ENCODE peak calls at places on chromosomes 2 and 18, in eight cellular contexts. G is transverse colon, V is hepatocyte, W is neural progenitor cell, Y is esophagus squamous epithelium, J is left ventricle myocardium inferior, N is breast epithelium, K is BE2C. F is an unnamed sample.

GRCh38 chr2:136114392-136114791 is 3.6 kb downstream of the CXCR4 start:
- DNase-seq in K (no peak), G (no peak), W (no peak), Y (no peak), N (no peak), J (no peak), V (peak; percentile 27), F (no peak)

GRCh38 chr2:197308635-197309368 is 1.8 kb downstream of the ANKRD44 start:
- DNase-seq in W (no peak), Y (no peak), J (no peak), V (no peak), K (no peak), G (no peak), N (no peak), F (no peak)

GRCh38 chr2:185859506-185859905 is 120.9 kb downstream of the FSIP2 start:
- DNase-seq in G (no peak), N (no peak), Y (no peak), W (no peak), V (no peak), J (no peak), K (no peak), F (no peak)

GRCh38 chr2:234879671-234880455 is 72.0 kb upstream of the SH3BP4 start:
- DNase-seq in J (no peak), K (no peak), V (no peak), W (no peak), Y (no peak), N (no peak), G (no peak), F (no peak)

GRCh38 chr2:122055541-122055940 is 300.1 kb downstream of the TSN start:
- DNase-seq in V (no peak), K (no peak), W (no peak), G (no peak), Y (no peak), J (no peak), N (no peak), F (no peak)

GRCh38 chr18:48361801-48362200 is 47.4 kb downstream of the ZBTB7C start:
- DNase-seq in V (no peak), N (no peak), Y (no peak), K (no peak), W (no peak), J (no peak), G (no peak), F (no peak)

GRCh38 chr18:24539866-24540604 is 79.6 kb downstream of the HRH4 start:
- DNase-seq in J (no peak), W (no peak), K (no peak), Y (no peak), G (no peak), N (no peak), V (no peak), F (no peak)

GRCh38 chr2:224042191-224042696 is 3.2 kb upstream of the SERPINE2 start:
- DNase-seq in V (peak; percentile 24), N (no peak), K (no peak), G (no peak), W (no peak), Y (no peak), J (no peak), F (no peak)

GRCh38 chr2:95347681-95348608 is 50.8 kb downstream of the KCNIP3 start:
- DNase-seq in J (no peak), K (no peak), V (no peak), N (peak; percentile 48), Y (no peak), G (no peak), W (no peak), F (peak; percentile 40)

GRCh38 chr18:69790649-69791048 is 157.0 kb downstream of the CD226 start:
- DNase-seq in V (no peak), K (no peak), J (no peak), W (no peak), G (no peak), N (no peak), Y (no peak), F (no peak)

GRCh38 chr2:16034151-16034974 is 94.0 kb downstream of the MYCN start:
- DNase-seq in K (peak; percentile 100), N (no peak), V (no peak), W (peak; percentile 65), G (no peak), Y (no peak), J (no peak), F (no peak)

GRCh38 chr2:5111581-5111980 is 580.6 kb upstream of the SOX11 start:
- DNase-seq in W (no peak), K (no peak), V (peak; percentile 10), N (no peak), J (no peak), G (no peak), Y (no peak), F (no peak)

GRCh38 chr2:47771211-47771610 is 11.7 kb upstream of the MSH6 start:
- DNase-seq in N (no peak), G (no peak), V (peak; percentile 54), K (peak; percentile 44), Y (no peak), J (no peak), W (no peak), F (peak; percentile 77)

GRCh38 chr2:159710601-159711180 is 1.6 kb upstream of the MARCHF7 start:
- DNase-seq in Y (no peak), W (no peak), N (no peak), K (no peak), J (no peak), G (no peak), V (no peak), F (no peak)

DNA sequence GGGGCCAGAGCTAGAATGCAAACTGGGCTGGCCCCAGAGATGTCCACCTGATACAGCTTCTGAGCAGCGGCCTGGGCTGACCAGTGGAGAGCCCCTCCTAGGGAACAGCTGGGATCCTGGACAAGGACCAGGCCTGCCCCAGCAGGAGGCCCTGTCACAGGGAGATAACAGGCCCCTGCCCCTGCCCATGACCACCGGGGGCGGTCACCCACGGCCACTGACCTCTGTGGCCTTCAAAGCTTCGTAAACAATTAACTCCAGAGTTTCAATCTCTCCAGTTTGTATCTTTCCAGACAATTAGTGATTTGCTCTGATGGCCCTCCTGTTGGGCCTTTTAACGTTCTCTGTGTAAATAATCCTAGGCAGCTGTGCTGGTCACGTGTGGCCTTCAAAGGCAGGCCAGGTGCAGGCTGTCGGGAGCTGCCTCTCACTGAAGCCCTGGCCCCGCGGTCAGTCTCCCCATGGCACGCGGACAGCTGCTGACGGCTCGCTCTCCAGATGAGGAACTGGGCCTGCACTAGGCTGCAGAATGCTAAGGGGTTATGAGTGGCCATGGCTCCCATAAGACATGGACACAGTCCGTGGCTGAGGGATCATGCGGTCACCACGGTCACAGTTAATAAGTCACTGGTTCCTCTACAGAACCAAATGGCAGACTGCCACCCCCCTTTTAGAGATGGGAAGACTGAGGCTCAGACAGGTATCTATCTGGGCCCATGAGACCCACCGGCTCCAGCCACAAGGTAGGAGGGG is 9.2 kb downstream of the HS6ST1 start:
- DNase-seq in J (peak; percentile 50), N (peak; percentile 53), G (peak; percentile 53), Y (no peak), V (peak; percentile 80), K (peak; percentile 3), W (peak; percentile 88), F (peak; percentile 43)
- H3K4me1 ChIP-seq in J (peaks cover 90% of the 10 kb centered on the region), N (peaks cover 54% of the 10 kb centered on the region), G (peaks cover 34% of the 10 kb centered on the region), Y (peaks cover 64% of the 10 kb centered on the region), V (peaks cover 53% of the 10 kb centered on the region), K (no peaks in the 10 kb centered on the region), W (peaks cover 48% of the 10 kb centered on the region), F (peaks cover 21% of the 10 kb centered on the region)

GRCh38 chr2:73984922-73985317 is 210 bp downstream of the TET3 start:
- DNase-seq in N (peak; percentile 58), V (peak; percentile 78), K (peak; percentile 47), Y (no peak), W (peak; percentile 83), G (peak; percentile 75), J (peak; percentile 58), F (no peak)

GRCh38 chr2:73984203-73984921 is at the start of gene TET3:
- DNase-seq in Y (no peak), G (peak; percentile 68), K (peak; percentile 57), W (peak; percentile 62), N (no peak), V (peak; percentile 81), J (no peak), F (no peak)

GRCh38 chr2:73985318-73986084 is 791 bp downstream of the TET3 start:
- DNase-seq in W (peak; percentile 84), Y (no peak), J (peak; percentile 44), N (no peak), K (no peak), G (peak; percentile 40), V (peak; percentile 76), F (no peak)

GRCh38 chr2:73982140-73982617 is 2.5 kb upstream of the TET3 start:
- DNase-seq in J (no peak), W (no peak), Y (no peak), N (no peak), G (peak; percentile 54), K (no peak), V (peak; percentile 46), F (no peak)

DNA sequence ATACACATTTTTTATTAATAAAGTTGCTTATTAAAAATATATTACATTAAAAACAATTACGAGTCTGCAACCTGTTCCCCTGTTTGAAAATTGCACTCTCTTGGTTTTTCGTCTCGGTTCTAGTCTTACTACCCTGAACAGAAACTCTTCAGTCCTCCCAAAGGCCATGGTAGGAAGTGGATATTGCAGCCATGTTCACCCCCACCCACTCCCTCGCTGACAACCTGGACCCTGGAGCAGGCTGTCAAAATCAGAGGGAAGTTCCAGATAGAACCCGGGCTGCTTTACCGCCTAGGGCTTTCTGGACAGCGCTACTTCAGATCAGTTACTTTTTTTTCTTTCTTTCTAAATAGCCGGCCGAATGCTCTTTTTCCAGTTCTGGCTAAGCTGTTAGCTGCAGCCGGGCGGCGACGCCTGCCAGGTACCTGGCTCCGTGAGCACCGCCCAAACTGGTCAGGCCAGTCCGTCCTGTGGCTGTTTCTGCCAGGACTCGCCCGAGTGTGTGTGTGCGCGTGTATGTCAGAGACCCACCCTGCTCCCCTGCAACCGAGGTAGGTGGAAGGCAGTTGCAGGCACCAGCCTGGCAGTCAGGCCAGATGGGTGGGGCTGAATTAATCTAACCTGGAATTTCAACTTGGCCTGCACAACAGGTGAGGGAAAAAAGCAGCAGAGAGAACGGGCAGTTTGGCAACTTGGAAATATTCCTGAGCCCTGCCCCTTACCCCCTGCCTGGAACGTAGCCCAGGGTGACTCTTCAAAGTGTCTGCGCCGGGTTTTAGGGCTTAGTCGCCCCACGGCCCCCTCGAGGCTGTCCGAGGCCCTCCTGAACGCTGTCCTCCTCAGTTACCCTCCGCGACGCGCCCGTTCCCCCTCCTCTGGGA is 1.1 kb upstream of the TET3 start:
- DNase-seq in G (peak; percentile 95), N (peak; percentile 95), Y (no peak), W (peak; percentile 84), J (no peak), K (no peak), V (peak; percentile 91), F (peak; percentile 99)
- TF ChIP-seq CTCF in G (peak; percentile 25), N (no peak), Y (no peak), W (no peak), J (no peak), K (no peak), V (no peak), F (peak; percentile 1)

GRCh38 chr18:35910327-35910726 is 62.2 kb upstream of the RMP24 start:
- DNase-seq in J (no peak), V (no peak), K (no peak), G (no peak), N (no peak), W (no peak), Y (no peak), F (no peak)
- H3K4me1 ChIP-seq in J (no peaks in the 10 kb centered on the region), V (no peaks in the 10 kb centered on the region), K (no peaks in the 10 kb centered on the region), G (no peaks in the 10 kb centered on the region), N (no peaks in the 10 kb centered on the region), W (peaks cover 5% of the 10 kb centered on the region), Y (no peaks in the 10 kb centered on the region), F (no peaks in the 10 kb centered on the region)

DNA sequence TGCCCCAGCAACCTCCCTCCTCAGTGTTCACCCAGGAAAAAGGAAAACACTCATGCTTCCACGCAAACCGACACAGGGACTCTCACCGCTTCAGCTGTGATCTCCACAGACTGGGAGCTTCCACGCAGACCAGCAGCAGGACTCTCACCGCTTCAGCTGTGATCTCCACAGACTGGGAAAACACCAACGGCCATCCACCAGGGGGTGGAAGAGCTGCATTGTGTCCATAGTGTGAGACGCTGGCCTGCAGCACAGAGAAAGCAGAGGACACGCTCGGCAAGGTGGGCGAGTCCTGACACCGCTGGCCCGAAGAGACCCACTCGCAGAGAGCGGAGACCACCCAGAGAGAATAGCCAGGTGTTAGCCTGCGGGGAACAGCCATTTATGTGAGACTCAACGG is 42.5 kb upstream of the NFATC1 start:
- DNase-seq in W (peak; percentile 53), J (no peak), G (no peak), K (no peak), Y (no peak), V (no peak), N (no peak), F (no peak)
- TF ChIP-seq CTCF in W (peak; percentile 51), J (peak; percentile 16), G (no peak), K (peak; percentile 22), Y (no peak), V (peak; percentile 14), N (no peak), F (no peak)

F was measured in RWPE2.